ENCODE peak calls at places on chromosome 14, in nine cellular contexts. O is breast epithelium, W is AG09309, B is psoas muscle, Y is pancreas, E is sigmoid colon, Z is ascending aorta, K is GM23338, C is RWPE1. T is an unnamed sample.
A peak's percentile ranks its signal among the peaks of the same experiment; 100 is the strongest.

GRCh38 chr14:103122578-103123127 is 608 bp upstream of the TNFAIP2 start:
- DNase-seq in O (no peak), W (no peak), B (peak; percentile 44), Y (no peak), E (no peak), Z (no peak), K (no peak), C (no peak), T (no peak)

GRCh38 chr14:74702293-74702692 is 10.6 kb downstream of the AREL1 start:
- DNase-seq in O (no peak), W (no peak), B (no peak), Y (no peak), E (no peak), Z (no peak), K (peak; percentile 39), C (no peak), T (no peak)

GRCh38 chr14:102831163-102831804 is 54.0 kb downstream of the TRAF3 start:
- DNase-seq in O (no peak), W (no peak), B (no peak), Y (no peak), E (no peak), Z (no peak), K (no peak), C (no peak), T (no peak)

GRCh38 chr14:74265312-74265965 is 26.2 kb downstream of the VSX2 start:
- DNase-seq in O (no peak), W (no peak), B (no peak), Y (no peak), E (no peak), Z (no peak), K (no peak), C (no peak), T (no peak)

GRCh38 chr14:75987201-75987970 is 1.8 kb downstream of the IFT43 start:
- DNase-seq in O (no peak), W (no peak), B (no peak), Y (no peak), E (no peak), Z (no peak), K (no peak), C (no peak), T (no peak)

GRCh38 chr14:44966601-44967336 is 4.8 kb downstream of the TOGARAM1 start:
- DNase-seq in O (no peak), W (no peak), B (no peak), Y (no peak), E (no peak), Z (no peak), K (no peak), C (no peak), T (no peak)

GRCh38 chr14:93027810-93028723 is 87.7 kb downstream of the ITPK1 start:
- DNase-seq in O (no peak), W (no peak), B (no peak), Y (no peak), E (no peak), Z (no peak), K (no peak), C (no peak), T (no peak)

GRCh38 chr14:102878970-102879460 is 43.4 kb upstream of the AMN start:
- DNase-seq in O (no peak), W (no peak), B (no peak), Y (no peak), E (no peak), Z (no peak), K (no peak), C (no peak), T (no peak)

GRCh38 chr14:80587096-80587724 is 354.3 kb downstream of the CEP128 start:
- DNase-seq in O (no peak), W (no peak), B (no peak), Y (no peak), E (no peak), Z (no peak), K (peak; percentile 56), C (peak; percentile 6), T (peak; percentile 22)

GRCh38 chr14:28143340-28143739 is 623.2 kb upstream of the FOXG1 start:
- DNase-seq in O (no peak), W (no peak), B (no peak), Y (no peak), E (no peak), Z (no peak), K (peak; percentile 31), C (no peak), T (no peak)

GRCh38 chr14:100015251-100015655 is 50.0 kb upstream of the EVL start:
- DNase-seq in O (no peak), W (no peak), B (no peak), Y (no peak), E (no peak), Z (no peak), K (peak; percentile 18), C (no peak), T (peak; percentile 64)

DNA sequence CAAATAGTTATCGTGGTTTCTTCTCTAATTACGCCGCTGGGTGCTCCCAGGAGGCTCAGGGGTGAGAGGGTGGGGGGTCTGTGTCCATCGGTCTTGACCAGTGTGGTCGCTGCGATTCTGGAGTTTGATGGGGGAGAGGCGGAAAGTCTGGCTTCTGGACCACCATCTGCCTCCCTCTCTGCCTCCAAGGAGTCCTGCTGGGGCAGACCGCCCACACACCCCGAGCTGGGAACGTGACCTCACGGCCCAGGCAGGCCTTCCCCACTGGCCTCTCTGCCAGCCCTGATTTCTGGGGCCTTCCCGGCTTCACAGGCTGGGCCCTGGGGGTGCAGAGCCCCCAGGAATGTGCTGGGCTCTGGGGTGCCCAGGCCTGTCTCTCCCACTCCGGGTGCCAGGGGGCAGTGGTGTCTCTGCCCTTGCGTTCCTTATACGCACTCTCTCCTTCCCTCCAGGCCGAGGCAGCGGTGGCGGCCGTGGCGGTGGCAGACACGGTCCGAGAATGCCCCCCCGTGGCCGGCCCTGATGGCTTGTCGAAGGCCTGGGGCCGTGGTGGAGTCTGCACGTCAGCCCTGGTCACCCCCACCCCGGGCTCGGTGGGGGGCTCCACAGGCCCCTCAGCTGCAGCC is 19.0 kb downstream of the KIF26A start:
- DNase-seq in O (no peak), W (no peak), B (no peak), Y (no peak), E (no peak), Z (no peak), K (no peak), C (no peak), T (no peak)
- TF ChIP-seq CTCF in O (no peak), W (no peak), B (no peak), Y (no peak), E (no peak), Z (no peak), K (peak; percentile 42), C (no peak), T (no peak)

GRCh38 chr14:73258845-73259611 is 21.7 kb downstream of the PAPLN start:
- DNase-seq in O (no peak), W (no peak), B (no peak), Y (no peak), E (no peak), Z (no peak), K (no peak), C (no peak), T (no peak)
- TF ChIP-seq CTCF in O (no peak), W (no peak), B (no peak), Y (no peak), E (no peak), Z (no peak), K (no peak), C (no peak), T (no peak)

DNA sequence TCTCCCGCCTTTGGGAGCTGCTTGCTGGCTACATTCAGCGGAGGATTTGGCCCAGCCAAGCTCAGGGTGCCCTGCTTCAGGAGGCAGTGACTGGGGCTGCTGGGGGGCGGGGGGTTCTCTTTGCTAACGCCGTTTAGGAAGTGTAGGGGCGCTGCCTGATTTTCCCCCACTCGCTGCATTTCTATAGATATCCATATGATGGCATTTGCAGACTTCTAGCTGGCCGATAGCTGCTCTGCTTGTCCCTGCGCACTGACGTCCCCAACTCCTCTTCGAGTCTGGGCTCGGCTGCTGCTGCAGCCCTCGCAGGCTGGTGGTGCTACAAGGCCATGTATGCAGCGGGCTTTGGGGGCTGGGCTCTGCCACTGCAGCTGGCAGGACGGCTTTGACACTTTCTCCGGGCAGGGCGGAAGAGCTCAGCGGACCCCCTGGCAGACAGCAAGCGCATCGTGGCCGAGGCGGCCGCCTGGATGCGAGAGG is 3.1 kb downstream of the LRFN5 start:
- DNase-seq in O (no peak), W (no peak), B (peak; percentile 45), Y (peak; percentile 56), E (peak; percentile 74), Z (no peak), K (peak; percentile 89), C (no peak), T (no peak)
- TF ChIP-seq CTCF in O (no peak), W (peak; percentile 39), B (no peak), Y (no peak), E (peak; percentile 14), Z (no peak), K (peak; percentile 87), C (no peak), T (no peak)

GRCh38 chr14:61607570-61608244 is 87.6 kb upstream of the HIF1A start:
- DNase-seq in O (no peak), W (no peak), B (no peak), Y (no peak), E (no peak), Z (no peak), K (peak; percentile 46), C (no peak), T (no peak)
- TF ChIP-seq CTCF in O (no peak), W (no peak), B (no peak), Y (no peak), E (no peak), Z (no peak), K (peak; percentile 37), C (no peak), T (no peak)

GRCh38 chr14:89296281-89296745 is 120.7 kb downstream of the FOXN3 start:
- DNase-seq in O (no peak), W (no peak), B (no peak), Y (no peak), E (no peak), Z (no peak), K (peak; percentile 89), C (no peak), T (no peak)

GRCh38 chr14:89294060-89294459 is 123.0 kb downstream of the FOXN3 start:
- DNase-seq in O (no peak), W (no peak), B (no peak), Y (no peak), E (no peak), Z (no peak), K (no peak), C (no peak), T (no peak)

GRCh38 chr14:89292579-89293348 is 124.3 kb downstream of the FOXN3 start:
- DNase-seq in O (no peak), W (no peak), B (no peak), Y (no peak), E (no peak), Z (no peak), K (no peak), C (no peak), T (no peak)

GRCh38 chr14:89293349-89293916 is 123.6 kb downstream of the FOXN3 start:
- DNase-seq in O (no peak), W (no peak), B (no peak), Y (no peak), E (no peak), Z (no peak), K (peak; percentile 88), C (no peak), T (no peak)

DNA sequence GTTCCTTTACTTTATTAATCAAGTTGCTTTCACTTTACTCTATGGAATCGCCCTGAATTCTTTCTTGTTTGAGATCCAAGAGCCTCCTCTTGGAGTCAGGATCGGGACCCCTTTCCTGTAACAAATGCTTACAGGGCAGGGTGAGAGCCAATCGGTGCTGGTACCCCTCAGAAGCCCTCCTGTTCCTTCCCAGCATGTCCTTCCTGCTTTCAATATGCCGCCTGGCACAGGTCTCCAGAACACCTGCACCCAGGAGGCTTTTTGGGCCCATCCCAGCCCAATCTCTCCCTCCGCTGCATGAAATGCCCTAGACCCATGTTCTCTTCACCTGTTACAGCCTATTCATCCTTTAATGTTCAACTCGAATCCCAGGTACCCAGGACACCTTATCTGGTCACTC is 122.2 kb downstream of the FOXN3 start:
- DNase-seq in O (no peak), W (no peak), B (no peak), Y (no peak), E (no peak), Z (no peak), K (no peak), C (no peak), T (no peak)
- TF ChIP-seq CTCF in O (no peak), W (no peak), B (no peak), Y (no peak), E (no peak), Z (no peak), K (no peak), C (no peak), T (no peak)

T was measured in GM13976.